ENCODE peak calls at places on chromosomes 13 and 19, in four cellular contexts. Z, E, B and C are unnamed samples.

GRCh38 chr19:1907563-1908363 is 2.6 kb downstream of the ADAT3 start:
- DNase-seq in E (no peak), Z (no peak), B (peak), C (peak)

GRCh38 chr19:44662686-44663085 is 8.6 kb upstream of the CEACAM19 start:
- DNase-seq in E (no peak), Z (peak), B (no peak), C (no peak)

GRCh38 chr13:110369400-110369799 is 62.3 kb downstream of the COL4A2 start:
- DNase-seq in E (no peak), B (no peak), Z (no peak), C (no peak)

GRCh38 chr13:42497798-42498197 is 76.2 kb upstream of the TNFSF11 start:
- DNase-seq in B (no peak), Z (peak), E (no peak), C (peak)

GRCh38 chr19:2260341-2260751 is 4.1 kb upstream of the JSRP1 start:
- DNase-seq in B (no peak), E (no peak), Z (no peak), C (peak)

GRCh38 chr13:30585748-30586262 is 31.9 kb upstream of the USPL1 start:
- DNase-seq in Z (peak), E (no peak), B (no peak), C (no peak)

GRCh38 chr13:68160466-68160865 is 930.3 kb upstream of the PCDH9 start:
- DNase-seq in E (no peak), Z (no peak), B (no peak), C (no peak)

GRCh38 chr13:44755872-44756271 is 179.7 kb upstream of the TSC22D1 start:
- DNase-seq in E (no peak), B (no peak), Z (peak), C (no peak)

GRCh38 chr19:3771906-3772450 is at the start of gene RAX2:
- DNase-seq in E (no peak), Z (no peak), B (no peak), C (no peak)

GRCh38 chr13:35566340-35566739 is 89.9 kb upstream of the MAB21L1 start:
- DNase-seq in Z (peak), E (no peak), B (no peak), C (peak)

GRCh38 chr13:72120632-72121031 is 253.6 kb upstream of the DACH1 start:
- DNase-seq in E (no peak), Z (no peak), B (no peak), C (no peak)

GRCh38 chr19:18253716-18254115 is 20.5 kb downstream of the IQCN start:
- DNase-seq in E (no peak), Z (no peak), B (peak), C (no peak)

GRCh38 chr13:94662274-94662945 is 49.9 kb downstream of the SOX21 start:
- DNase-seq in Z (no peak), B (no peak), E (no peak), C (no peak)
- TF ChIP-seq CTCF in Z (no peak), B (no peak), E (no peak), C (no peak)

DNA sequence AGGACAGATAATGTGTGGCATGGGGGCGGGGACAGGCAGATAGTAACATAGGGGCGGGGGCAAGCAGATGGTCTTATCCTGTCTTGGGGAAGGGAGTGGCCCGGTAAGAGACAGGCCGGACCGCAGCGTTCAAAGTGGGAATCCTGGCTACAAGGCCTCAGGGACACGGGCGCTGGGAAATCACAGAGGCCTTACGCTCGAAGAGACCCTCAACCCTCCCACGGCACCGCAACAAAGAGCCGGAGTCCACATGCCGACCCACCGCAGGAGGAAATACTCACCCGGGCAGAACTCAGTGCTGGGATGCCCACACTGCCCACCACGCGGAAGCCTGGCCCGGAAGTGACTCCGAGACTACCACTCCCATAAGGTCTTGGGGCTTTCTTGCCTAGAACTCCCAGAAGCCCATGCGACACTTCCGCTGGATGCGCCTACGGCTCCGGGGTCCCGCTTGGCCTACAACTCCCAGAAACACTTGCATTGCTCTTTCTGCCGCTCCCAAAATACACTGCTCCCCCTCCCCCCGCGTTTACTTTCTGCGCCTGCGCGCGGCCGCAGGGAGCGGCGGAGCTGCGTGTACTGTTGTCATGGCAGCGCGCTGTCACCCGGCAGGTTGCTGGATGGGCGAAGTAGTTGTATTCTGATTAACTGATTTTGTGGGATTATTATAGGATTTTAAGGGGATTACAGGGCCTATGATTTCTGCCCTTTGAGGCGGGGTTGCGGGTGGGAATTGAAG is at the start of gene CTU1:
- DNase-seq in B (peak), E (peak), Z (peak), C (peak)
- TF ChIP-seq CTCF in B (no peak), E (no peak), Z (no peak), C (no peak)

GRCh38 chr13:20057963-20058362 is 99.4 kb downstream of the ZMYM2 start:
- DNase-seq in Z (no peak), B (no peak), E (no peak), C (no peak)
- TF ChIP-seq CTCF in Z (no peak), B (no peak), E (no peak), C (no peak)

GRCh38 chr13:84645196-84646071 is 763.2 kb upstream of the SLITRK1 start:
- DNase-seq in E (no peak), B (no peak), Z (no peak), C (no peak)
- TF ChIP-seq CTCF in E (no peak), B (no peak), Z (no peak), C (no peak)

GRCh38 chr19:49019242-49019932 is 2.5 kb upstream of the LHB start:
- DNase-seq in Z (peak), E (no peak), B (peak), C (peak)
- TF ChIP-seq CTCF in Z (no peak), E (peak), B (no peak), C (no peak)